ENCODE peak calls at places on chromosome 4, in eight cellular contexts. N, H, Y, O, L, W, M and C are unnamed samples.

GRCh38 chr4:61740950-61741638 is 541.0 kb downstream of the ADGRL3 start:
- DNase-seq in M (peak; percentile 55), W (no peak), L (no peak), Y (no peak), O (peak; percentile 7), H (peak; percentile 33), N (no peak), C (no peak)

GRCh38 chr4:18934197-18934596 is 912.6 kb upstream of the LCORL start:
- DNase-seq in M (peak; percentile 8), W (no peak), Y (no peak), H (no peak), L (no peak), N (peak; percentile 12), O (peak; percentile 3), C (no peak)

GRCh38 chr4:186622788-186623464 is 67.6 kb upstream of the MTNR1A start:
- DNase-seq in N (peak; percentile 78), M (peak; percentile 75), H (peak; percentile 71), L (no peak), Y (no peak), W (peak; percentile 80), O (peak; percentile 85), C (no peak)

GRCh38 chr4:175435437-175435836 is 376.6 kb downstream of the GPM6A start:
- DNase-seq in M (no peak), N (no peak), L (no peak), H (peak; percentile 9), W (no peak), Y (no peak), O (no peak), C (no peak)

GRCh38 chr4:172547724-172548123 is 620.9 kb upstream of the GALNT7 start:
- DNase-seq in W (no peak), H (no peak), M (no peak), O (no peak), Y (no peak), L (no peak), N (no peak), C (no peak)

GRCh38 chr4:57044996-57045395 is 65.2 kb downstream of the IGFBP7 start:
- DNase-seq in O (peak; percentile 88), L (no peak), H (peak; percentile 50), M (peak; percentile 74), Y (no peak), N (peak; percentile 20), W (peak; percentile 81), C (no peak)

GRCh38 chr4:1041936-1042330 is 30.5 kb downstream of the FGFRL1 start:
- DNase-seq in N (no peak), M (no peak), Y (no peak), L (no peak), W (no peak), H (no peak), O (no peak), C (peak; percentile 30)

GRCh38 chr4:181528570-181529184 is 714.5 kb upstream of the TENM3 start:
- DNase-seq in L (no peak), W (peak; percentile 47), M (peak; percentile 81), H (peak; percentile 81), O (peak; percentile 63), Y (peak; percentile 34), N (peak; percentile 73), C (no peak)

GRCh38 chr4:3529363-3529762 is 2.9 kb downstream of the LRPAP1 start:
- DNase-seq in M (peak; percentile 43), O (no peak), W (no peak), L (no peak), Y (no peak), N (peak; percentile 38), H (peak; percentile 29), C (peak; percentile 80)

GRCh38 chr4:139709660-139710059 is 44.0 kb downstream of the MGST2 start:
- DNase-seq in O (no peak), L (no peak), W (no peak), H (no peak), Y (no peak), N (no peak), M (no peak), C (no peak)

GRCh38 chr4:48342559-48342878 is 1.2 kb downstream of the SLAIN2 start:
- DNase-seq in L (no peak), Y (no peak), O (no peak), N (no peak), H (no peak), W (no peak), M (no peak), C (no peak)

GRCh38 chr4:118281611-118282442 is 71.0 kb downstream of the PRSS12 start:
- DNase-seq in Y (no peak), M (peak; percentile 62), W (peak; percentile 61), O (peak; percentile 71), N (peak; percentile 63), H (peak; percentile 35), L (no peak), C (no peak)

GRCh38 chr4:138910201-138910913 is 105.2 kb upstream of the NOCT start:
- DNase-seq in H (peak; percentile 36), N (peak; percentile 20), O (peak; percentile 69), Y (no peak), W (peak; percentile 63), M (peak; percentile 48), L (no peak), C (no peak)

GRCh38 chr4:124179521-124180186 is 532.9 kb downstream of the ANKRD50 start:
- DNase-seq in Y (no peak), O (no peak), N (no peak), W (no peak), L (no peak), M (no peak), H (no peak), C (no peak)

GRCh38 chr4:38306482-38307071 is 346.4 kb downstream of the PTTG2 start:
- DNase-seq in W (no peak), L (no peak), Y (peak; percentile 54), H (no peak), O (no peak), M (no peak), N (no peak), C (no peak)

GRCh38 chr4:105765690-105766407 is 57.3 kb downstream of the GSTCD start:
- DNase-seq in M (peak; percentile 93), O (peak; percentile 94), H (peak; percentile 91), Y (no peak), N (peak; percentile 89), W (peak; percentile 93), L (no peak), C (no peak)

GRCh38 chr4:7854697-7855370 is 84.8 kb downstream of the AFAP1 start:
- DNase-seq in M (no peak), H (no peak), W (peak; percentile 75), N (no peak), Y (peak; percentile 53), L (no peak), O (peak; percentile 80), C (no peak)

GRCh38 chr4:113878718-113879117 is 100.7 kb downstream of the ARSJ start:
- DNase-seq in Y (no peak), L (no peak), O (peak; percentile 78), N (peak; percentile 25), H (peak; percentile 24), M (peak; percentile 62), W (peak; percentile 75), C (no peak)
- TF ChIP-seq CTCF in Y (no peak), L (no peak), O (peak; percentile 23), N (peak; percentile 19), H (peak; percentile 34), M (peak; percentile 50), W (peak; percentile 51), C (no peak)

GRCh38 chr4:133137571-133137970 is 11.5 kb upstream of the PCDH10 start:
- DNase-seq in W (no peak), L (no peak), N (no peak), O (no peak), M (no peak), H (no peak), Y (no peak), C (no peak)
- TF ChIP-seq CTCF in W (no peak), L (no peak), N (no peak), O (no peak), M (no peak), H (no peak), Y (no peak), C (no peak)

DNA sequence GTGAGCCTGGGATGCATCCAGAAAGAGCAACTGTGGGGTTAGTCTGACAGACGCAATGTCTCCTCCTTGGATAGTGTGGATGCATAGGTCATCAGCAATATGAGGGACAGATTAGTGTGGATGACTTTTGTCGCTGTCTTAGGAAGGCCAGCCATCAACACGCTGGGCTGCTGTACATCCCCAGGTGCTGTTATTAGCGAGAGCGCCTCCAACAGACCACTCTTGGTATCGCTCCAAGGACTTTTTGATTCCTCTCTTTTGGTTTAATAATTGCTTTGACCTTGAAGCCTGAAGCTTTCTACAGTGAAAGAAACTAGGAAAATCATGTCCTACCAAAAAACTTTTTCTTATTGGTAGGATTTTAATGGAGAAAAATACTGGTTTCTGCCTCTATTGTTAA is 76.7 kb downstream of the TMEM131L start:
- DNase-seq in W (no peak), Y (no peak), O (no peak), H (no peak), L (no peak), N (no peak), M (no peak), C (no peak)
- TF ChIP-seq CTCF in W (no peak), Y (peak; percentile 42), O (no peak), H (no peak), L (no peak), N (peak; percentile 7), M (peak; percentile 12), C (peak; percentile 49)

DNA sequence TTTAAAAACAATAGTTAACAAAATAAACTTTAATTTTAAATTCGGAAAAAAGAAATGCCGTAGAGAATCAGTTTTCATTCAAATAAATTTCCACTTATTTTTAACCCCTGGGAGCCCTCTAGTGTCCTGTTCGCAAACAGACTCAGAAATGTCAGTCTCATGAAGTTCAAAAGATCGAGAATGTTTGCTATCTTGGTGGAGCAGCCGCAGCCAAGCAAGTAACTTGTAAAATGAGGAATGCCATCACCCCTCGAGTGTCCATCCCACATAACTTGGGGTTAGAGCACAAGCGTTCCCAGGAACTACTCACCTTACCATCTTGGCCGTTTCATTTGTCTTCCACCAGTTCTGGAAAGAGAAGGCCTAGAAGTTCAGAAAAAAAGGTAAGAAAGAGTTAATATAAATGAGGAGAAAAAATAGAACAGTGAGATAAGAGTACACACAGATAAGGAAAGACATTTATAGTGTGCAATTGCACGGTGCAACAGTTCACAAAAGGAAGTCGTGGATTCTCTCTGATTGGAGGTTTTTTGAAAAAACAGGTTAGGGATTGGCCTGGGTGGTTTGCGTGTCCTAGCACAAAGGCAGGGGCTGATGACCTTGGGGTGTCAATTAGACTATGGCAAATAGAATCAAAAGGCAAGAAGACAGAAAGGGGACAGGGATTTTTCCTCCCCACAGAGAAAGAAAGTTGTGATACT is at the start of gene GASK1B:
- DNase-seq in O (peak; percentile 86), L (peak; percentile 38), Y (peak; percentile 36), N (peak; percentile 72), H (peak; percentile 86), W (peak; percentile 79), M (peak; percentile 82), C (no peak)
- TF ChIP-seq CTCF in O (peak; percentile 73), L (peak; percentile 76), Y (peak; percentile 59), N (peak; percentile 70), H (peak; percentile 70), W (peak; percentile 69), M (peak; percentile 77), C (peak; percentile 61)

DNA sequence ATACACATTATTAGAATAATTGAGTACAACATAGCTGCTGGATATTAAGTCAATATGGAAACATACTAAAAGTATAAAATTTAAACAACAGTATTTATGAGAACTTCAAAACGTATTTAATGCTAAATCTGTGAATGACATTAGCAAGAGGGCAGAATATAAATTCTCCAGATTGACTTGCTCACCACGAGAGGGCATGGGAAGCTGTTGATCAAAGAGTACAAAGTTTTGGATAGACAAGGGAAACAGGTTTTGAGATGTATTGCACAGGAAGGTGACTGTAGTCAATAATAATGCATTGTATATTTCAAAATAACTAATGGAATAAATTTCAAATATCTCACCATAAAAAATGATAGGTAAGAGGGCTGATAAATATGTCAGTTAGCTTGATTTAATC is 768.2 kb downstream of the CENPC start:
- DNase-seq in W (no peak), N (no peak), L (no peak), O (no peak), M (no peak), H (no peak), Y (no peak), C (no peak)
- TF ChIP-seq CTCF in W (no peak), N (no peak), L (no peak), O (no peak), M (no peak), H (no peak), Y (no peak), C (no peak)